ENCODE peak calls at places on chromosomes 7 and 10, in seven cellular contexts. V, K, M, I, P, N and E are unnamed samples.

GRCh38 chr10:72720814-72721665 is 29.1 kb downstream of the MCU start:
- DNase-seq in V (no peak), K (no peak), M (no peak), I (no peak), P (no peak), N (no peak), E (no peak)

GRCh38 chr7:93757421-93757820 is 133.1 kb downstream of the TFPI2 start:
- DNase-seq in V (no peak), K (no peak), M (no peak), I (no peak), P (no peak), N (no peak), E (no peak)

GRCh38 chr7:66641526-66641871 is 12.8 kb downstream of the KCTD7 start:
- DNase-seq in V (no peak), K (no peak), M (no peak), I (peak), P (no peak), N (no peak), E (no peak)

GRCh38 chr7:33852838-33853237 is 52.5 kb upstream of the BMPER start:
- DNase-seq in V (no peak), K (no peak), M (no peak), I (no peak), P (no peak), N (no peak), E (no peak)

GRCh38 chr7:98474558-98474957 is 73.7 kb upstream of the BAIAP2L1 start:
- DNase-seq in V (no peak), K (no peak), M (no peak), I (no peak), P (no peak), N (no peak), E (no peak)

GRCh38 chr7:127907638-127908040 is 123.6 kb downstream of the LRRC4 start:
- DNase-seq in V (no peak), K (no peak), M (no peak), I (no peak), P (peak), N (no peak), E (peak)

GRCh38 chr7:8070451-8071180 is 102.0 kb downstream of the GLCCI1 start:
- DNase-seq in V (no peak), K (no peak), M (no peak), I (no peak), P (no peak), N (no peak), E (no peak)

GRCh38 chr10:88395677-88396076 is 187.4 kb downstream of the RNLS start:
- DNase-seq in V (no peak), K (no peak), M (no peak), I (no peak), P (no peak), N (no peak), E (no peak)

GRCh38 chr7:116258734-116259133 is 48.4 kb downstream of the TES start:
- DNase-seq in V (no peak), K (no peak), M (peak), I (peak), P (peak), N (peak), E (peak)

GRCh38 chr10:124266468-124267230 is 152.1 kb downstream of the OAT start:
- DNase-seq in V (no peak), K (no peak), M (no peak), I (no peak), P (no peak), N (no peak), E (no peak)

GRCh38 chr7:147804032-147804431 is 786.5 kb upstream of the C7orf33 start:
- DNase-seq in V (no peak), K (no peak), M (no peak), I (no peak), P (no peak), N (no peak), E (no peak)

GRCh38 chr7:35729061-35729783 is 34.3 kb upstream of the HERPUD2 start:
- DNase-seq in V (no peak), K (no peak), M (peak), I (no peak), P (no peak), N (peak), E (no peak)

GRCh38 chr7:76364198-76364584 is 5.4 kb upstream of the YWHAG start:
- DNase-seq in V (no peak), K (no peak), M (no peak), I (peak), P (no peak), N (no peak), E (no peak)

GRCh38 chr10:5531558-5532230 is 6.9 kb downstream of the CALML3 start:
- DNase-seq in V (no peak), K (no peak), M (no peak), I (no peak), P (no peak), N (no peak), E (no peak)

GRCh38 chr10:63977329-63977923 is 456.2 kb downstream of the REEP3 start:
- DNase-seq in V (peak), K (no peak), M (no peak), I (peak), P (peak), N (no peak), E (no peak)